ENCODE peak calls at places on chromosomes 12 and 14, in six cellular contexts. P is esophagus muscularis mucosa, E is OCI-LY7, G is fibroblast of lung, K is GM12865, D is transverse colon. L is an unnamed sample.

GRCh38 chr14:20327005-20327869 is 5.8 kb downstream of the CCNB1IP1 start:
- DNase-seq in P (no peak), E (peak), G (peak), K (peak), D (no peak), L (peak)

GRCh38 chr12:122614839-122615238 is 87.8 kb downstream of the KNTC1 start:
- DNase-seq in P (no peak), E (no peak), G (peak), K (no peak), D (no peak), L (no peak)

GRCh38 chr12:46435625-46436024 is 63.1 kb upstream of the SLC38A2 start:
- DNase-seq in P (no peak), E (no peak), G (no peak), K (no peak), D (no peak), L (no peak)

GRCh38 chr14:20477211-20477876 is 8.1 kb downstream of the PNP start:
- DNase-seq in P (no peak), E (peak), G (peak), K (no peak), D (no peak), L (no peak)

GRCh38 chr12:85568395-85569103 is 267.7 kb downstream of the RASSF9 start:
- DNase-seq in P (peak), E (no peak), G (no peak), K (no peak), D (peak), L (no peak)

GRCh38 chr14:75542585-75543091 is 20.4 kb downstream of the BATF start:
- DNase-seq in P (no peak), E (peak), G (peak), K (peak), D (peak), L (peak)

GRCh38 chr14:101007004-101007614 is 103.6 kb upstream of the RTL1 start:
- DNase-seq in P (peak), E (no peak), G (no peak), K (no peak), D (no peak), L (peak)

GRCh38 chr12:110079477-110080400 is 31.4 kb upstream of the C12orf76 start:
- DNase-seq in P (no peak), E (peak), G (no peak), K (peak), D (peak), L (peak)

GRCh38 chr12:64387201-64387816 is 3.2 kb downstream of the C12orf56 start:
- DNase-seq in P (no peak), E (no peak), G (no peak), K (no peak), D (no peak), L (no peak)

GRCh38 chr14:33800735-33801163 is 150.1 kb downstream of the EGLN3 start:
- DNase-seq in P (no peak), E (no peak), G (no peak), K (no peak), D (no peak), L (no peak)

GRCh38 chr12:109818900-109819500 is 14.2 kb downstream of the TRPV4 start:
- DNase-seq in P (no peak), E (no peak), G (peak), K (no peak), D (no peak), L (no peak)

DNA sequence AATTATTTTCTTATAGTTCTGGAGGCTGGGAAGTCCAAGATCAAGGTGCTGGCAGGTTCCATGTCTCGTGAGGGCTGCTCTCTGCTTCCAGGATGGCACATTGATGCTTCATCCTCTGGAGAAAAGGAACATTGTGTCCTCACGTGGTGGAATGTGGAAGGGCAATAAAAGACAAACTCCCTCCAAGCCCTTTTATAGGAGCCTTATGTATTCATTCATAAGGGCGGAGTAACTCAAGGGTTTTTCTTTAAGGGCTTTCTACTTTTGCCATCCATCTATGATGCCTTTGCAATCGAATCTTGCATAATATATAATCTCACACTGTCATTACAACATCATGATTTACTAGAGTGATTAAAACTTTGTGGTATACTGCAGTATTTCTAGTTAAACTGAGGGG is 132.7 kb upstream of the DDHD1 start:
- DNase-seq in P (no peak), E (no peak), G (peak), K (no peak), D (no peak), L (no peak)
- TF ChIP-seq CTCF in P (no peak), E (no peak), G (no peak), K (no peak), D (no peak), L (no peak)

GRCh38 chr14:91417134-91417982 is at the start of gene CCDC88C:
- DNase-seq in P (no peak), E (peak), G (no peak), K (peak), D (peak), L (peak)
- TF ChIP-seq CTCF in P (no peak), E (peak), G (no peak), K (no peak), D (no peak), L (no peak)

GRCh38 chr14:61374284-61374683 is 52.9 kb downstream of the PRKCH start:
- DNase-seq in P (peak), E (peak), G (no peak), K (no peak), D (no peak), L (no peak)

GRCh38 chr14:61372842-61373555 is 51.6 kb downstream of the PRKCH start:
- DNase-seq in P (peak), E (no peak), G (no peak), K (peak), D (no peak), L (no peak)

GRCh38 chr14:61379639-61380184 is 58.3 kb downstream of the PRKCH start:
- DNase-seq in P (peak), E (peak), G (no peak), K (peak), D (no peak), L (no peak)

GRCh38 chr14:61375218-61375617 is 53.8 kb downstream of the PRKCH start:
- DNase-seq in P (peak), E (no peak), G (no peak), K (no peak), D (no peak), L (no peak)

GRCh38 chr14:61376314-61376713 is 54.9 kb downstream of the PRKCH start:
- DNase-seq in P (peak), E (no peak), G (no peak), K (no peak), D (no peak), L (no peak)
- TF ChIP-seq CTCF in P (no peak), E (no peak), G (no peak), K (no peak), D (no peak), L (no peak)

DNA sequence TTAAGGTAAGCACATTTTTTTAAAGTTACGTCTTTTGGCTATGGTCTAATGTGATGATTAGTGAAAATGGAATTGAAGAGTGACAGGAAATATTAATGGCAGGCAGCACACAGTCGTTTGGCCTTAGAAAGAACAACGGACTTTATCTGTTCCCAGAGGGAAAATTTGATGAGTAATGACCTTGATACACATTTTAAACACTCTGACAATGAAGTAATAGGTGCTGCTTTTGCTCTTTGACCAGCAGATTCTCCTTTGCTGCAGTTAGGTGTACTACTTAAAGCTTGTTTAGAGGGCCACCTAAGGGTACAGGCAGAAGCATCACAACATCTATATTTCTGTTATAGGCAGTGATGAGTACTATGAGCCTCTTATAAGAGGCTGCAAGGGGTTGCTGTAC is 27.1 kb upstream of the RNU6-8 start:
- DNase-seq in P (no peak), E (no peak), G (no peak), K (no peak), D (no peak), L (no peak)
- TF ChIP-seq CTCF in P (no peak), E (no peak), G (no peak), K (no peak), D (no peak), L (peak)

GRCh38 chr12:58920102-58920955 is at the start of gene LRIG3:
- DNase-seq in P (peak), E (no peak), G (peak), K (peak), D (peak), L (peak)
- TF ChIP-seq CTCF in P (peak), E (no peak), G (no peak), K (peak), D (peak), L (no peak)

GRCh38 chr14:63203618-63204406 is 431 bp upstream of the RHOJ start:
- DNase-seq in P (peak), E (no peak), G (peak), K (peak), D (peak), L (no peak)
- TF ChIP-seq CTCF in P (no peak), E (no peak), G (peak), K (no peak), D (no peak), L (no peak)

L was measured in GM13976.